ENCODE peak calls at places on chromosomes 16 and 17, in ten cellular contexts. B, Y, G, R, M, O, J, C, W and Q are unnamed samples.

GRCh38 chr17:11002417-11002816 is 164.5 kb upstream of the PIRT start:
- DNase-seq in B (no peak), Y (no peak), G (no peak), R (no peak), M (no peak), O (no peak), J (no peak), C (no peak), W (no peak), Q (no peak)

GRCh38 chr16:70687172-70687531 is 1.3 kb upstream of the MTSS2 start:
- DNase-seq in B (no peak), Y (no peak), G (no peak), R (no peak), M (no peak), O (no peak), J (no peak), C (no peak), W (no peak), Q (no peak)

GRCh38 chr16:23952128-23953041 is 116.6 kb downstream of the PRKCB start:
- DNase-seq in B (no peak), Y (no peak), G (peak), R (peak), M (no peak), O (no peak), J (no peak), C (no peak), W (no peak), Q (no peak)

GRCh38 chr16:1002399-1003161 is 21.0 kb downstream of the SOX8 start:
- DNase-seq in B (peak), Y (peak), G (peak), R (no peak), M (no peak), O (no peak), J (no peak), C (no peak), W (peak), Q (peak)

GRCh38 chr17:45246861-45247428 is 14.9 kb downstream of the SPATA32 start:
- DNase-seq in B (no peak), Y (no peak), G (no peak), R (peak), M (peak), O (no peak), J (peak), C (no peak), W (no peak), Q (no peak)

GRCh38 chr16:73323880-73324279 is 276.0 kb upstream of the ZFHX3 start:
- DNase-seq in B (no peak), Y (no peak), G (no peak), R (no peak), M (no peak), O (no peak), J (no peak), C (peak), W (no peak), Q (no peak)

GRCh38 chr17:67289174-67289876 is 44.3 kb upstream of the HELZ start:
- DNase-seq in B (peak), Y (peak), G (no peak), R (no peak), M (no peak), O (peak), J (peak), C (peak), W (peak), Q (peak)

GRCh38 chr17:38324141-38324540 is 19.6 kb downstream of the GPR179 start:
- DNase-seq in B (no peak), Y (peak), G (no peak), R (no peak), M (no peak), O (no peak), J (no peak), C (no peak), W (no peak), Q (no peak)

GRCh38 chr16:83470406-83470805 is 337.4 kb upstream of the HSBP1 start:
- DNase-seq in B (peak), Y (no peak), G (no peak), R (no peak), M (no peak), O (no peak), J (no peak), C (no peak), W (no peak), Q (no peak)

GRCh38 chr17:19288453-19288852 is 51.3 kb downstream of the EPN2 start:
- DNase-seq in B (no peak), Y (no peak), G (no peak), R (no peak), M (no peak), O (no peak), J (peak), C (no peak), W (no peak), Q (no peak)

GRCh38 chr16:89827383-89828198 is 684 bp upstream of the SPIRE2 start:
- DNase-seq in B (peak), Y (no peak), G (no peak), R (peak), M (peak), O (no peak), J (peak), C (no peak), W (peak), Q (no peak)

GRCh38 chr16:66979011-66979717 is 9.2 kb upstream of the CES4A start:
- DNase-seq in B (no peak), Y (peak), G (no peak), R (no peak), M (no peak), O (peak), J (no peak), C (no peak), W (no peak), Q (no peak)

GRCh38 chr16:88920618-88921602 is 54.5 kb upstream of the PABPN1L start:
- DNase-seq in B (peak), Y (peak), G (peak), R (no peak), M (peak), O (no peak), J (no peak), C (peak), W (no peak), Q (peak)

GRCh38 chr16:54287018-54287757 is 601 bp upstream of the IRX3 start:
- DNase-seq in B (no peak), Y (no peak), G (no peak), R (peak), M (peak), O (no peak), J (peak), C (no peak), W (peak), Q (no peak)

GRCh38 chr17:76153640-76154039 is 12.6 kb upstream of the FOXJ1 start:
- DNase-seq in B (no peak), Y (no peak), G (no peak), R (no peak), M (no peak), O (no peak), J (peak), C (no peak), W (peak), Q (no peak)

GRCh38 chr16:73028263-73028662 is 19.7 kb downstream of the ZFHX3 start:
- DNase-seq in B (no peak), Y (no peak), G (no peak), R (no peak), M (no peak), O (no peak), J (no peak), C (no peak), W (no peak), Q (no peak)

GRCh38 chr16:12392585-12393089 is 411.1 kb downstream of the CPPED1 start:
- DNase-seq in B (no peak), Y (no peak), G (no peak), R (no peak), M (no peak), O (no peak), J (no peak), C (no peak), W (no peak), Q (no peak)

GRCh38 chr16:85541619-85542547 is 71.2 kb upstream of the GSE1 start:
- DNase-seq in B (no peak), Y (no peak), G (peak), R (no peak), M (no peak), O (no peak), J (peak), C (no peak), W (no peak), Q (no peak)

GRCh38 chr17:81740395-81740961 is 28.4 kb downstream of the SLC25A10 start:
- DNase-seq in B (no peak), Y (no peak), G (no peak), R (no peak), M (no peak), O (no peak), J (no peak), C (no peak), W (no peak), Q (no peak)

GRCh38 chr17:61739002-61739401 is 124.3 kb downstream of the BRIP1 start:
- DNase-seq in B (no peak), Y (no peak), G (no peak), R (no peak), M (no peak), O (no peak), J (no peak), C (no peak), W (no peak), Q (no peak)

GRCh38 chr17:82302991-82303943 is 14.1 kb downstream of the CD7 start:
- DNase-seq in B (no peak), Y (no peak), G (no peak), R (no peak), M (no peak), O (no peak), J (no peak), C (no peak), W (no peak), Q (no peak)

GRCh38 chr17:82429824-82430223 is 11.4 kb upstream of the OGFOD3 start:
- DNase-seq in B (no peak), Y (no peak), G (no peak), R (no peak), M (no peak), O (no peak), J (no peak), C (no peak), W (no peak), Q (no peak)

GRCh38 chr17:38352245-38353083 is 820 bp downstream of the SOCS7 start:
- DNase-seq in B (no peak), Y (peak), G (no peak), R (peak), M (peak), O (no peak), J (peak), C (no peak), W (no peak), Q (no peak)

GRCh38 chr16:69106491-69107291 is 1.2 kb downstream of the HAS3 start:
- DNase-seq in B (no peak), Y (no peak), G (no peak), R (no peak), M (no peak), O (no peak), J (peak), C (no peak), W (no peak), Q (no peak)

GRCh38 chr16:87366288-87366687 is 17.3 kb downstream of the FBXO31 start:
- DNase-seq in B (no peak), Y (no peak), G (no peak), R (no peak), M (no peak), O (no peak), J (no peak), C (no peak), W (no peak), Q (no peak)

GRCh38 chr16:87367556-87367955 is 16.0 kb downstream of the FBXO31 start:
- DNase-seq in B (no peak), Y (no peak), G (no peak), R (no peak), M (no peak), O (no peak), J (no peak), C (no peak), W (no peak), Q (no peak)

GRCh38 chr16:87363771-87364476 is 19.7 kb downstream of the FBXO31 start:
- DNase-seq in B (no peak), Y (no peak), G (no peak), R (no peak), M (no peak), O (no peak), J (no peak), C (no peak), W (no peak), Q (no peak)

GRCh38 chr16:87366930-87367329 is 16.6 kb downstream of the FBXO31 start:
- DNase-seq in B (no peak), Y (no peak), G (no peak), R (no peak), M (no peak), O (no peak), J (no peak), C (no peak), W (no peak), Q (no peak)

DNA sequence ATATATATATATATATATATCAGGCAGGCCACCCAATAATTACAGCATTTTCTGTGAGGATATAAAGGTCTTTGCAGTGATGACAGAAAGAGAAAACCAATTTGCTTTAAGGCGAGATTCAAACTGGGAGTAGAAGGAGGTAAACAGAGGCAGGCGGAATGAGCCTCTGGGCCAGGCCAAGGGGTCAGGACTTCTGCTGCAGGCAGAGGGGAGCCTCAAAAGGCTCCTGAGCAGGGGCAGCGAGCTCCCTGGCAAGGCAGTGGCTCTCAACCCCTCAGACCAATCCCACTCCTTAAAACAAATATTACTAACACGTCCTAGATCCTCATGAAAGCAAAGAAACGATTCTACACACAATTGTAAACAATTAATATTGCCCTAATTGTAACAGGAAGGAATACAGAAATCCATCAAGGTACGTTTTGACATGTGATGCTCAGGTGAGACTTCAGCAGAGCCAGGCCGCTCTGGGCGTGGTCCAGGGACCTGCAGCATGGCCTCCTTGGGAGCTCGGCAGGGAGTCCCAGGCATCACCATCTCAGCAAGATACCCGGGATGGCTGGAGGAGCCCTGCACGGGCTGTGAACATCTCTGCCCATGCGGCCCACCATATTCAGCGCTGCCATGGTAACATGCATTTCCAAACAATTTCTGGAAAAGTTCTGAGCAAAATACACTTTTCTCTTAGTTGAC is 18.4 kb downstream of the FBXO31 start:
- DNase-seq in B (no peak), Y (no peak), G (no peak), R (no peak), M (no peak), O (no peak), J (no peak), C (no peak), W (no peak), Q (no peak)
- TF ChIP-seq CTCF in B (no peak), Y (no peak), G (no peak), R (no peak), M (no peak), O (no peak), J (no peak), C (no peak), W (no peak), Q (no peak)

GRCh38 chr16:87806608-87807546 is 41.1 kb upstream of the KLHDC4 start:
- DNase-seq in B (peak), Y (peak), G (peak), R (no peak), M (no peak), O (peak), J (no peak), C (no peak), W (no peak), Q (peak)
- TF ChIP-seq CTCF in B (peak), Y (no peak), G (no peak), R (no peak), M (no peak), O (no peak), J (no peak), C (no peak), W (no peak), Q (no peak)

DNA sequence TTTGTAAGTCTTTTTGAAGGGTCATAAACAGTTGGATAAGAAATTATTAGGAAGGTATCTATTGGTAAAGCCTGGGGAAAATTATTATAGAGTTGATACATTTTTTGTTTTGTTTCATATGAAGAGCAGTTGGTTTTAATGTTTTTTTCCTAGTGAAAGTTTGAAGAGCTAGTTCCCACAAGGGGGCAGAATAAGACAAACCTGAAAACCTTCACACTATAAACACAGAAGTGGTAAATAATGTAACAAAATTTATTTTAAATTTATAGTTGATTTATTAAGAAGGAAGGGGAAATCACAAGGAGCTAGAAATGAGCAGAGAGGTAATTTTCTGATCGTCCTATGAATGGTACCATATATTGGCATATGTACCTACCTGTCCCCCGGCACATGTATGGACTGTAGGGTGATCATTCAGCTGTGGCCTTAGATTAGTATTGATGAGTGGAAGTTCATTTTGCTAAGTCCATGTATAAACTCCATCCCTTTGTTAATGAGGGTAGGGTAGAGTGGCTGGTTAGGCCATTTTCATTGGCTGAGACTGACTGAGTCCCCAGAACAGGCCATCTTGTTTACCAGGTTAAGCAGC is 116.3 kb downstream of the TANC2 start:
- DNase-seq in B (peak), Y (no peak), G (no peak), R (no peak), M (no peak), O (no peak), J (peak), C (no peak), W (no peak), Q (no peak)
- TF ChIP-seq CTCF in B (peak), Y (peak), G (peak), R (peak), M (peak), O (peak), J (peak), C (peak), W (peak), Q (peak)

GRCh38 chr17:8175795-8176196 is 384 bp downstream of the TMEM107 start:
- DNase-seq in B (no peak), Y (no peak), G (no peak), R (no peak), M (no peak), O (no peak), J (no peak), C (no peak), W (no peak), Q (no peak)

GRCh38 chr17:8176998-8177731 is 985 bp upstream of the TMEM107 start:
- DNase-seq in B (no peak), Y (no peak), G (no peak), R (no peak), M (no peak), O (no peak), J (no peak), C (no peak), W (no peak), Q (no peak)

GRCh38 chr17:8173056-8173870 is 2.9 kb downstream of the TMEM107 start:
- DNase-seq in B (peak), Y (peak), G (peak), R (no peak), M (peak), O (no peak), J (peak), C (peak), W (no peak), Q (peak)

GRCh38 chr17:8173871-8174322 is 2.3 kb downstream of the TMEM107 start:
- DNase-seq in B (no peak), Y (no peak), G (no peak), R (no peak), M (no peak), O (no peak), J (peak), C (no peak), W (no peak), Q (no peak)

DNA sequence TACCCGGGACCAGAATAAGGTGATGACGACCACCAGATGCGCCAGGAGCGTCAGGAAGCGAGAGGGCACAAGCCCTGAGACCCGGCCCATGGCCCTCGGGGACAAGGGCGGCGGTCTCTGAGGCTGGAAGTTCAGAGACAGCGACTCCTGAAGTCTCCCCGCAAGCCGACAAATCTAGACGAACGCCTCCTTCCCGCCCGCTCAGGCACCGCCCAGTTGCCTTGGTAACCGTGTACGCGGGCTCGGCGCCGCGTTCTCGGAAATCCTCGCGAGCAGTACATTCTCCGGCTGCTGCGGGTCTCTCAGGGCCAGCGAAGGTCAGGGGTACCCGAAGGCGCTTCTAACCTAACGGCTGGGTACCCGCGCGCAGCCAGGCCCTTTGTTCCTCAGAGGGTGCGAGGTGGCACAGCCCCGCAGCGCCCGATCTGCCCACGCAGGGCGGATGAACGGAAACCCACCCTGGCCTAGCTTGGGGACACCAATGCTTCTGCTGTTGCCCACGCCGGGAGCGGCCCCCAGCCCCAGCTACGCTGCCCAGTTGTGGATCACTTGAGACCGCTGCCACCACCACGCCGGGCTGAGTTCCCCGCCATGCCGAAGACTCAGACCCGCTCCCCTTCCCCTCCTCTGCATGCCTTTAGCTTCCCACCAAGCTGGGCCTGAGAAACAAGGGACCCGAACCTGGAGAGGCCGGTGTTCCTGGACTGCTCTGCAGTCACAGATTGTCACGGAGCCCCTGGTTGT is at the start of gene TMEM107:
- DNase-seq in B (no peak), Y (peak), G (no peak), R (peak), M (peak), O (no peak), J (peak), C (peak), W (peak), Q (no peak)
- TF ChIP-seq CTCF in B (no peak), Y (peak), G (peak), R (no peak), M (no peak), O (no peak), J (no peak), C (no peak), W (no peak), Q (peak)

GRCh38 chr17:70168044-70168978 is 1.0 kb upstream of the KCNJ2 start:
- DNase-seq in B (peak), Y (peak), G (peak), R (peak), M (peak), O (no peak), J (peak), C (peak), W (peak), Q (peak)
- TF ChIP-seq CTCF in B (peak), Y (peak), G (peak), R (no peak), M (no peak), O (peak), J (peak), C (peak), W (peak), Q (peak)

GRCh38 chr16:10122546-10122945 is 59.7 kb downstream of the GRIN2A start:
- DNase-seq in B (no peak), Y (no peak), G (no peak), R (peak), M (peak), O (no peak), J (peak), C (no peak), W (no peak), Q (no peak)
- TF ChIP-seq CTCF in B (no peak), Y (peak), G (peak), R (peak), M (peak), O (peak), J (peak), C (no peak), W (peak), Q (peak)

GRCh38 chr16:14015948-14016347 is 55.2 kb upstream of the MRTFB start:
- DNase-seq in B (peak), Y (peak), G (peak), R (no peak), M (no peak), O (no peak), J (no peak), C (no peak), W (no peak), Q (peak)
- TF ChIP-seq CTCF in B (no peak), Y (no peak), G (no peak), R (no peak), M (no peak), O (no peak), J (no peak), C (peak), W (no peak), Q (peak)